ENCODE peak calls at places on chromosome 14, in four cellular contexts. One of them, this sample, is unnamed.

GRCh38 chr14:104113631-104114420 is 24.6 kb upstream of the KIF26A start:
- DNase-seq in lower leg skin: no peak
- DNase-seq in cardiac fibroblast: no peak
- DNase-seq in endodermal cell: peak; percentile 36
- DNase-seq in this sample: no peak

GRCh38 chr14:49362916-49363315 is 223.3 kb downstream of the RPS29 start:
- DNase-seq in lower leg skin: no peak
- DNase-seq in cardiac fibroblast: no peak
- DNase-seq in endodermal cell: no peak
- DNase-seq in this sample: no peak

GRCh38 chr14:69956970-69957369 is 77.8 kb downstream of the SMOC1 start:
- DNase-seq in lower leg skin: no peak
- DNase-seq in cardiac fibroblast: no peak
- DNase-seq in endodermal cell: no peak
- DNase-seq in this sample: no peak

GRCh38 chr14:92846162-92846897 is 52.2 kb downstream of the GOLGA5 start:
- DNase-seq in lower leg skin: no peak
- DNase-seq in cardiac fibroblast: peak; percentile 90
- DNase-seq in endodermal cell: no peak
- DNase-seq in this sample: no peak

GRCh38 chr14:70663707-70664179 is 22.0 kb downstream of the TTC9 start:
- DNase-seq in lower leg skin: no peak
- DNase-seq in cardiac fibroblast: peak; percentile 18
- DNase-seq in endodermal cell: no peak
- DNase-seq in this sample: no peak

GRCh38 chr14:94615254-94615653 is 3.1 kb downstream of the SERPINA3 start:
- DNase-seq in lower leg skin: no peak
- DNase-seq in cardiac fibroblast: no peak
- DNase-seq in endodermal cell: no peak
- DNase-seq in this sample: no peak

GRCh38 chr14:63204407-63205280 is at the start of gene RHOJ:
- DNase-seq in lower leg skin: no peak
- DNase-seq in cardiac fibroblast: peak; percentile 40
- DNase-seq in endodermal cell: peak; percentile 84
- DNase-seq in this sample: no peak

GRCh38 chr14:37142835-37143499 is 29.4 kb downstream of the SLC25A21 start:
- DNase-seq in lower leg skin: no peak
- DNase-seq in cardiac fibroblast: peak; percentile 72
- DNase-seq in endodermal cell: no peak
- DNase-seq in this sample: no peak

GRCh38 chr14:99884834-99885648 is 91.8 kb downstream of the EML1 start:
- DNase-seq in lower leg skin: no peak
- DNase-seq in cardiac fibroblast: peak; percentile 82
- DNase-seq in endodermal cell: no peak
- DNase-seq in this sample: no peak

GRCh38 chr14:24986206-24986893 is 63.6 kb downstream of the STXBP6 start:
- DNase-seq in lower leg skin: no peak
- DNase-seq in cardiac fibroblast: no peak
- DNase-seq in endodermal cell: no peak
- DNase-seq in this sample: no peak

GRCh38 chr14:104610749-104611310 is 6.3 kb upstream of the TMEM179 start:
- DNase-seq in lower leg skin: no peak
- DNase-seq in cardiac fibroblast: no peak
- DNase-seq in endodermal cell: peak; percentile 10
- DNase-seq in this sample: no peak

GRCh38 chr14:92726135-92726932 is 22.1 kb downstream of the LGMN start:
- DNase-seq in lower leg skin: peak; percentile 71
- DNase-seq in cardiac fibroblast: peak; percentile 94
- DNase-seq in endodermal cell: no peak
- DNase-seq in this sample: no peak

GRCh38 chr14:20904393-20905029 is 13.3 kb downstream of the RNASE3 start:
- DNase-seq in lower leg skin: no peak
- DNase-seq in cardiac fibroblast: no peak
- DNase-seq in endodermal cell: peak; percentile 76
- DNase-seq in this sample: no peak

GRCh38 chr14:91318911-91319310 is 74.4 kb upstream of the GPR68 start:
- DNase-seq in lower leg skin: no peak
- DNase-seq in cardiac fibroblast: no peak
- DNase-seq in endodermal cell: no peak
- DNase-seq in this sample: no peak

GRCh38 chr14:33851366-33851765 is 99.5 kb downstream of the EGLN3 start:
- DNase-seq in lower leg skin: no peak
- DNase-seq in cardiac fibroblast: no peak
- DNase-seq in endodermal cell: no peak
- DNase-seq in this sample: no peak

GRCh38 chr14:51978566-51979398 is 10.6 kb upstream of the RTRAF start:
- DNase-seq in lower leg skin: peak; percentile 79
- DNase-seq in cardiac fibroblast: peak; percentile 90
- DNase-seq in endodermal cell: peak; percentile 95
- DNase-seq in this sample: peak; percentile 89

GRCh38 chr14:51981218-51981854 is 8.0 kb upstream of the RTRAF start:
- DNase-seq in lower leg skin: no peak
- DNase-seq in cardiac fibroblast: no peak
- DNase-seq in endodermal cell: no peak
- DNase-seq in this sample: no peak

GRCh38 chr14:51977075-51977474 is 12.3 kb upstream of the RTRAF start:
- DNase-seq in lower leg skin: no peak
- DNase-seq in cardiac fibroblast: no peak
- DNase-seq in endodermal cell: no peak
- DNase-seq in this sample: no peak

DNA sequence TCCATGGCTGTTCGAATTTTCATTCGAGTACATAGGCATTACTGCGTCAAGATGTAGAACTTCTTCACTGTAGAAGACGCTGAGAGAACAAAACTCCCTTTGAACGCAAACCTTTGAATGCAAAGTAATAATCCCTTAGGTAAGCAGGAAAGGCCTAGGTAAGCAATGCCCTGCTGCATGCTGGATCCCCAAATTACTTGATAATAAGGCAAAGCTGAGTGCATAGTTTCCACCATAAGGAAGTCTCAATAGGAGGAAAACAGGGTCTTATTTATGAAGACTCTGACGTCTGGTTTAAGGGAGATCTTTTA is 10.0 kb upstream of the RTRAF start:
- DNase-seq in lower leg skin: no peak
- DNase-seq in cardiac fibroblast: no peak
- DNase-seq in endodermal cell: no peak
- DNase-seq in this sample: no peak
- TF ChIP-seq CTCF in lower leg skin: no peak
- TF ChIP-seq CTCF in cardiac fibroblast: no peak
- TF ChIP-seq CTCF in endodermal cell: peak; percentile 39
- TF ChIP-seq CTCF in this sample: peak; percentile 33

DNA sequence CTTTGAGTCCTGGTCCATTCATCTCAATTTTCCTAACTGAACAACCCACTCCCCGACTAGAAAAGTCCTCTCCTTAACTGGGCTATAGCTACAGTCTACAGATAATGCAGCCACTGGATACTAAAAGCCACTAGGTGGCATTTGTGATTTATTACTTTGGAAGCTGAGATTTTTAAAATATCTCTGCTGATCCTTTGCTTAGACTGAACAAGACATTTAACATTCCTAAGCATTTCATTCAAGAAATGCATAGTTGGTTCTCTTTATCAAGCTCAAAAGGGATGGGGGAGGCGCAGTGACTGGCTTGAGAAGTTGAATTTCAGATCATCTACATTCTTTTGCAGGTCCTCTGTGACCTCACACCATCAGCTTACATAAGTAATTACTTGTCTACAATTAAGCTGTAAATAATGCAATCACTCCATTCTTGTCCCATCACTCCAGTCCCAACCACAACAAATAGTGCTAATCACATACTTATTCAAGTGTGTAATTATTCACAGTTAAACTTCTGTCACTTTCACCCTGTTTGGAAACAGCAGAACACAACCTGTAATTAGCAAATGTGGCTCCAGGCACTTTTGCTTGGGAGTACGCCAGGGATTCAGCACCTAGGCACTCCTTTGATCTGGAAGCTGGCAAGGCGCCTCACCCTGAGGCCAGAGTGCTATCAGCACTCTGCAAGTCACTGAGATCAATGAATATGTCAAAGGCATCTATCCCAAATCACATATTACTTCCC is 203.5 kb downstream of the NOVA1 start:
- DNase-seq in lower leg skin: no peak
- DNase-seq in cardiac fibroblast: peak; percentile 39
- DNase-seq in endodermal cell: peak; percentile 62
- DNase-seq in this sample: no peak
- TF ChIP-seq CTCF in lower leg skin: no peak
- TF ChIP-seq CTCF in cardiac fibroblast: peak; percentile 42
- TF ChIP-seq CTCF in endodermal cell: peak; percentile 66
- TF ChIP-seq CTCF in this sample: peak; percentile 47

GRCh38 chr14:54627325-54627717 is 60.4 kb downstream of the SAMD4A start:
- DNase-seq in lower leg skin: no peak
- DNase-seq in cardiac fibroblast: no peak
- DNase-seq in endodermal cell: no peak
- DNase-seq in this sample: no peak
- TF ChIP-seq CTCF in lower leg skin: no peak
- TF ChIP-seq CTCF in cardiac fibroblast: no peak
- TF ChIP-seq CTCF in endodermal cell: no peak
- TF ChIP-seq CTCF in this sample: no peak

DNA sequence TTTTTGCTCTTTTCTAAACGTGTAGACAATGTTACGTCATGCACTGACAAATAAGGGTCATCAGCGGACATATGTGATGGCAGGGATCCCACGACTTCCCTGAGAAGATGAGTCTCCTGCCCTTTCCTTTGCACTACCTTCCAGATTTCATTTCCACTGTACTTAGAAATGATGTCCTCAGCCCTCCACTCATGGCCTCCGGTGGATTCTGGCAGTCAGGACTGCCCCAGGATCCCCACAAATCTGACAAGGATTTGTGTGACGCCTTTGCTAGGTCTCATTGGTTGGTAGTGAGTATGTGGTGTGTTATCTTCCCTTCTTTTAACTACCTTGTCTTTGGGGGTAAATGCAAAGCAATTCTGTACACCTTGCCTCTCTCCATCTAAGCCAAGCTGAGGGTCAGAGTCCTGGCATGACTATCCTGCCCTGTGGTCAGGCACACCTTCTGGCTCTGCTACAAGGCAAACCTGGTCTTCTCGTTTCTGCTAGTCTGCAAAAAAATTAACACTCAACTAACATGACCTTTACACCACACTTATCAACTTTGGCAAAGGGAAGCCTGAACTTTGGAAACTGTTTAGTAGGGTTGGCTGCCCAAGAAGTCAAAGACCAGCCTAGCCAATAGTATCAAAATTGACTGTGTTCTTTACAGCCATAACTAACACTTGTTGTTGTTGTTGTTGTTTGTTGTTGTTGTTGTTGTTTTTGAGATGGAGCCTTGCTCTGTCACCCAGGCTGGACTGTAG is 17.3 kb upstream of the DHRS4 start:
- DNase-seq in lower leg skin: no peak
- DNase-seq in cardiac fibroblast: no peak
- DNase-seq in endodermal cell: no peak
- DNase-seq in this sample: no peak
- TF ChIP-seq CTCF in lower leg skin: no peak
- TF ChIP-seq CTCF in cardiac fibroblast: no peak
- TF ChIP-seq CTCF in endodermal cell: no peak
- TF ChIP-seq CTCF in this sample: no peak

This sample was measured in osteocyte.